ENCODE peak calls at places on chromosomes 11 and 22, in five cellular contexts. L, J, C, A and G are unnamed samples. For H3K9me3, the result is how much of the 10 kb centered on the place peaks cover.

GRCh38 chr11:132770802-132771545 is 761.3 kb downstream of the OPCML start:
- DNase-seq in L (no peak), J (no peak), C (peak), A (no peak), G (no peak)

GRCh38 chr22:48075604-48076400 is 1313.4 kb downstream of the TBC1D22A start:
- DNase-seq in L (no peak), J (no peak), C (peak), A (no peak), G (no peak)

GRCh38 chr11:2474059-2474901 is 29.5 kb downstream of the KCNQ1 start:
- DNase-seq in L (no peak), J (no peak), C (no peak), A (no peak), G (no peak)

GRCh38 chr11:3738723-3739122 is 58.6 kb downstream of the NUP98 start:
- DNase-seq in L (no peak), J (no peak), C (no peak), A (no peak), G (no peak)

GRCh38 chr11:62064221-62064620 is 59.6 kb upstream of the INCENP start:
- DNase-seq in L (no peak), J (no peak), C (no peak), A (no peak), G (no peak)

GRCh38 chr11:34052036-34052607 is 591 bp downstream of the CAPRIN1 start:
- DNase-seq in L (peak), J (peak), C (peak), A (peak), G (peak)

GRCh38 chr11:75505966-75506692 is 19.6 kb downstream of the GDPD5 start:
- DNase-seq in L (peak), J (no peak), C (peak), A (no peak), G (no peak)

GRCh38 chr11:129740125-129740719 is 75.4 kb upstream of the TMEM45B start:
- DNase-seq in L (no peak), J (no peak), C (no peak), A (no peak), G (no peak)

GRCh38 chr11:32210601-32211000 is 119.7 kb downstream of the RCN1 start:
- DNase-seq in L (peak), J (no peak), C (no peak), A (no peak), G (no peak)

GRCh38 chr11:11798586-11799438 is 43.0 kb upstream of the USP47 start:
- DNase-seq in L (peak), J (peak), C (peak), A (peak), G (peak)

GRCh38 chr11:78406568-78407196 is 10.9 kb downstream of the GAB2 start:
- DNase-seq in L (no peak), J (no peak), C (no peak), A (no peak), G (no peak)

GRCh38 chr11:11334607-11335006 is 18.4 kb downstream of the CSNK2A3 start:
- DNase-seq in L (no peak), J (no peak), C (no peak), A (no peak), G (no peak)

GRCh38 chr11:76729214-76729613 is 53.9 kb upstream of the TSKU start:
- DNase-seq in L (no peak), J (no peak), C (no peak), A (no peak), G (no peak)

GRCh38 chr11:130449996-130450419 is 1.6 kb downstream of the ADAMTS15 start:
- DNase-seq in L (peak), J (peak), C (peak), A (peak), G (peak)

GRCh38 chr11:71309611-71310010 is 57.2 kb upstream of the SHANK2 start:
- DNase-seq in L (no peak), J (no peak), C (no peak), A (no peak), G (peak)

GRCh38 chr11:122813176-122813917 is 25.0 kb upstream of the CRTAM start:
- DNase-seq in L (no peak), J (no peak), C (no peak), A (peak), G (no peak)

GRCh38 chr11:124536520-124536919 is 6.9 kb downstream of the OR8B12 start:
- DNase-seq in L (peak), J (peak), C (no peak), A (peak), G (peak)

GRCh38 chr11:12673601-12673923 is 659 bp upstream of the TEAD1 start:
- DNase-seq in L (no peak), J (no peak), C (no peak), A (no peak), G (no peak)

GRCh38 chr11:114609429-114609828 is 13.8 kb upstream of the NXPE4 start:
- DNase-seq in L (no peak), J (no peak), C (no peak), A (no peak), G (peak)

GRCh38 chr11:114610550-114610949 is 15.0 kb upstream of the NXPE4 start:
- DNase-seq in L (no peak), J (no peak), C (no peak), A (no peak), G (peak)

GRCh38 chr11:114612686-114613085 is 17.1 kb upstream of the NXPE4 start:
- DNase-seq in L (no peak), J (no peak), C (no peak), A (no peak), G (no peak)

GRCh38 chr11:114614127-114614720 is 18.6 kb upstream of the NXPE4 start:
- DNase-seq in L (no peak), J (no peak), C (no peak), A (no peak), G (no peak)

DNA sequence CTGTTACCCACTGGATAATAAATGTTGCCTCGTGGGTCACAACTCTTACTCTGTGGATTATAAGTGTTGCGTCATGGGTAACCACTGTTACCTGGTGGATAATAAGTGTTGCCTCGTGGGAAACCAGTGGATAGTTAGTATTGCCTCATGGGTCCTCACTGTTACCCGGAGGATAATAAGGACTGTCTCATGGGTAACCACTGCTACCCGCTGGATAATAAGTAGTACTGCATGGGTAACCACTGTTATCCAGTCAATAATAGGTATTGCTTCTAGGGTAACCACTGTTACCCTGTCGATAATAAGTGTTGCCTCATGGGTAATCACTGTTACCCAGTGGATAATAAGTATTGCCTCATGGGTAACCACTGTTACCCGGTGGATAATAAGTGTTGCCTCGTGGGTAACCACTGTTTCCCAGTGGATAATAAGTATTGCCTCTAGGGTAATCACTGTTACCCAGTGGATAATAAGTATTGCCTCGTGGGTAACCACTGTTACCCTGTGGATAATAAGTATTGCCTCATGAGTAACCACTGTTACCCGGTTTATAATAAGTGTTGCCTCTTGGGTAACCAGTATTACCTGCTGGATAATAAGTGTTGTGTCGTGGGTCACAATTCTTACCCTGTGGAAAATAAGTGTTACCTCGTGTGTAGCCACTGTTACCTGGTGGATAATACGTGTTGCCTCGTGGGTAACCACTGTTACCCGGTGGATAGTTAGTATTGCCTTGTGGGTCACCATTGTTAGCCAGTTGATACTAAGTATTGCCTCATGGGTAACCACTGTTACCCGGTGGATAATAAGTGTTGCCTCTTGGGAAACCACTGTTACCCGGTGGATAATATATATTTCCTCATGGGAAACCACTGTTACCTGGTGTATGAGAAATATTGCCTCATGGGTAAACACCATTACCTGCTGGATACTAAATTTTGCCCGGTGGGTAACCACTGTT is 15.7 kb upstream of the NXPE4 start:
- DNase-seq in L (peak), J (no peak), C (no peak), A (no peak), G (peak)
- TF ChIP-seq CTCF in L (no peak), J (no peak), C (no peak), A (no peak), G (peak)

DNA sequence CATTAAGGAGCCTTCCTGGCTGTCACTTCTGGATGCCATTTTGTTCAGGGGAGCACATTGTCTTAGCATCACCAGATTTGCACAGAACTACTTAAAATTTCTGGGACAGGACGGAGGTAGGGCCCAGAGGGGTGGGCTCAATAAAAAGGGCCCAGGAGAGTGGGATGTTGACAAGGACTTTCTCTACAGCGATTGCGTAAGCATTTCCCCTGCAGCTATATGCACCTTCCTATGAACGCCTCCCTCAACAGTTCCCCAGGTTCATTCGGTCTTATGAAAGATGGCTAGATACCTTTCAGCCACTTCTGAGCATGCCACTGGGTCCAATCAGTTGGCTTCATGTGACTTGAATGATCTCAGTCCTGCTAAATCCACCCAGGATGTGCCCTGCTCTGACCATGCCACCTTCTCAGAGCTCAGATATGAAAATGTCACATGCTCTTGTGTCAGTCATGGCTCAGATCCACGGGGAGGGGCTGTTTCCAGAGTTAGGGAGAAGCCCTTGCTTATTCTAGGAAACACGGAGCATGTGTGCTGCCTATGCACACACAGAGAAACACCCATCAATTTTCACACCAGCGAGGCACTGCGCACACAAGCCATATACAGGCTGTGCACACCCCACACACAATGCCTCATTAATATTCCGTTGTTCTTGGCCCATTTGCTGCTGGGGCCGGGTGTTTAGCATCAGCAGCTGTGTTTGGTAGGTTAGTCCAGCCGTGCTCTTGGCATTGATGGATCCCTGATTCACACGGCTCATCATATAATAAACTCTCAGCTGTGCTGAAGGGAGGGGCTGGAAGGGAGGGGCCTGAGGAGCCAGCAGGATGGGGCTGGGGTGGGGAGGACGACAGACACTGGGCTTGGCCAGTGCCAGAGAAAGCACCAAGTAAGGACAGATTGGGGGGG is 52.5 kb upstream of the NNMT start:
- DNase-seq in L (no peak), J (no peak), C (no peak), A (no peak), G (no peak)
- H3K27ac ChIP-seq in L (no peak), J (peak), C (no peak), A (no peak), G (peak)

DNA sequence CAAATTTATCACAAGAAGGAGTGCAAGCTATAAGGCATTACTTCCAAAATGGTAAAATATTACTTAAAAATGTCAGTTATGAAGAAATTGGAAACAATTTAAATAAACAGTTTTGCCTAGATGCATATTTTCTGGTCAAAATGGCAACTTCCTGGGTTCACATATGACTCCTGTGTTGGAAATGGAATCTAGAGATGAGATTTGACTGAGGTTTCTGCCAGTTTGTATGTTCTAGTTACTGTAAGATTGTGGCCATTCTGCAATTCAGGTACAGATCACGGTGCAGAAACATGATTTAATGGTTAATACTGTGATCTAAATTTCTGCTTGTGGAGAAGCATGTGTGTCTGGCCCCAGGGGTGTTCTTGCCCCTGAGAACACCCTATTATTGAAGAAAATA is 3.4 kb upstream of the OR4C6 start:
- DNase-seq in L (no peak), J (no peak), C (no peak), A (no peak), G (no peak)
- H3K9me3 ChIP-seq in L (under half), J (under half), C (under half), A (under half), G (under half)

GRCh38 chr22:23775779-23776375 is 3.2 kb downstream of the MMP11 start:
- DNase-seq in L (no peak), J (no peak), C (no peak), A (no peak), G (no peak)
- TF ChIP-seq CTCF in L (no peak), J (no peak), C (no peak), A (no peak), G (no peak)

GRCh38 chr11:118629761-118630661 is 22.6 kb downstream of the PHLDB1 start:
- DNase-seq in L (no peak), J (no peak), C (no peak), A (no peak), G (no peak)

GRCh38 chr11:118627566-118627965 is 20.2 kb downstream of the PHLDB1 start:
- DNase-seq in L (no peak), J (no peak), C (no peak), A (no peak), G (no peak)

GRCh38 chr11:118628432-118628831 is 21.0 kb downstream of the PHLDB1 start:
- DNase-seq in L (no peak), J (peak), C (no peak), A (no peak), G (no peak)

GRCh38 chr11:118628861-118629549 is 21.6 kb downstream of the PHLDB1 start:
- DNase-seq in L (no peak), J (no peak), C (no peak), A (no peak), G (no peak)

GRCh38 chr11:118628031-118628430 is 20.6 kb downstream of the PHLDB1 start:
- DNase-seq in L (no peak), J (no peak), C (no peak), A (no peak), G (no peak)
- H3K27ac ChIP-seq in L (no peak), J (peak), C (no peak), A (no peak), G (no peak)

GRCh38 chr11:80798189-80798588 is 1357.4 kb upstream of the TENM4 start:
- DNase-seq in L (no peak), J (no peak), C (peak), A (peak), G (peak)
- H3K9me3 ChIP-seq in L (under half), J (under half), C (under half), A (under half), G (under half)

GRCh38 chr11:91261513-91261912 is 963.1 kb upstream of the FAT3 start:
- DNase-seq in L (no peak), J (no peak), C (no peak), A (peak), G (peak)
- TF ChIP-seq CTCF in L (no peak), J (no peak), C (no peak), A (peak), G (peak)

GRCh38 chr22:49913026-49913425 is 5.2 kb downstream of the ALG12 start:
- DNase-seq in L (no peak), J (no peak), C (no peak), A (no peak), G (no peak)

GRCh38 chr22:49914256-49914655 is 4.0 kb downstream of the ALG12 start:
- DNase-seq in L (no peak), J (no peak), C (no peak), A (no peak), G (peak)

GRCh38 chr22:49910229-49911155 is 7.7 kb downstream of the ALG12 start:
- DNase-seq in L (no peak), J (no peak), C (no peak), A (no peak), G (no peak)

GRCh38 chr22:49913446-49913845 is 4.8 kb downstream of the ALG12 start:
- DNase-seq in L (no peak), J (no peak), C (no peak), A (no peak), G (no peak)

DNA sequence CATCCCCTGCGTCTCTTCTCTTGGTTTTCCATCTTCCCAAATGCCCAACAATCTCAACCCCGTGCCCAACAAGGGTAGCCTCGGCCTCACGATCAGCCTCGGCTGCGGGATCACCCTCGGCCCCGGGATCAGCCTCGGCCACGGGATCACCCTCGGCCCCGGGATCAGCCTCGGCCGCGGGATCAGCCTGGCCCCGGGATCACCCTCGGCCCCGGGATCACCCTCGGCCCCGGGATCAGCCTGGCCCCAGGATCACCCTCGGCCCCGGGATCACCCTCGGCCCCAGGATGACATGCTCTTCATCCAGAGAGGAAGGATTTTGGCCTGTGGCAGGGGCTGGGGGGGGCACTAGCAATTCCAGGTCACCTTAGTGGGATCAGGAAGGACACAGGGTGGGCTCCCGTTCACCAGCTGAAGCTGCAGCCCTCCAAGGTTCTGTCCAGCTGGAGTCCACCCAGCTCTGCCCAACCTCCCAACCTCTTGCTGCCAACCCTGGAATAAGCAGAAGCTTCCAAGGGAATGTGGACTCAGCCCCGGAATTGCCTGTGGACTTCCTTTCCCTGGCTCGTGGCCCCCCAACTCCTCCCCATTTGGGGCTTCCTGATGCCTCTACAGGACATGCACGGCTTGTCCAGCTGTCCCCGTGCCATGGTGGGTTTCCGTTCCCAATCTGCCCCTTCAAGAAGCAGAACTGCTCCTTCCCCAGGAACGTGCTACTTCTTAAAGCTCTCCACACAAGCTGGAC is 6.2 kb downstream of the ALG12 start:
- DNase-seq in L (no peak), J (no peak), C (no peak), A (no peak), G (no peak)
- H3K27ac ChIP-seq in L (no peak), J (no peak), C (no peak), A (no peak), G (no peak)

GRCh38 chr11:29844701-29845379 is 172.0 kb downstream of the KCNA4 start:
- DNase-seq in L (no peak), J (no peak), C (no peak), A (no peak), G (no peak)

DNA sequence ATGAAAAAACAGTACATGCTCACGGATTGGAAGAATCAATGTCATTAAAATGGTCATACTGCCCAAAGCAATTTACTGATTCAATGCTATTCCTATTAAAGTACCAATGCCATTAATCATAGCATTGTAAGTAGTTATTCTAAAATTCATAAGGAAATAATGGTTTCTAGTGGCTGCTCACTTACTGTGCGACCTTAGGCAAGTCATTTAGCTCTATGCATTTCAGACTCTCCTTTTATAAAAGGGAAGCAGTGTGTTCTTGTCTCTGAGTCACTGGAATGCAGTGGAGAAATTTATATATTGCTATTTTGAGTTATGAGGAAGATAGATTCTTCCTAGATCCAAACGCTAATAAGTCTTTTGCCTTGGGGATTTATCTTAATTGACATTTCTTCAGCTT is 174.8 kb downstream of the KCNA4 start:
- DNase-seq in L (no peak), J (no peak), C (no peak), A (no peak), G (no peak)
- H3K9me3 ChIP-seq in L (under half), J (under half), C (under half), A (under half), G (under half)